ENCODE peak calls at places on chromosomes 13 and 19, in six cellular contexts. J is left ventricle myocardium superior; B is aorta; D is naive thymus-derived CD8-positive, alpha-beta T cell; I is M059J; K is heart right ventricle. X is an unnamed sample.
A peak's percentile ranks its signal among the peaks of the same experiment; 100 is the strongest.

GRCh38 chr19:10461047-10461949 is 41.0 kb downstream of the PDE4A start:
- DNase-seq in I (peak; percentile 88), J (peak; percentile 94), D (peak; percentile 82), B (peak; percentile 99), K (peak; percentile 93), X (peak; percentile 84)

GRCh38 chr19:18895038-18895827 is 725 bp downstream of the CERS1 start:
- DNase-seq in J (peak; percentile 56), B (no peak), I (peak; percentile 70), K (no peak), D (no peak), X (no peak)

GRCh38 chr13:80871481-80871880 is 530.6 kb upstream of the SPRY2 start:
- DNase-seq in K (no peak), I (no peak), B (no peak), D (no peak), J (no peak), X (no peak)

GRCh38 chr19:48415395-48415794 is 21.9 kb downstream of the GRIN2D start:
- DNase-seq in B (peak; percentile 91), I (peak; percentile 48), K (peak; percentile 76), J (peak; percentile 82), D (peak; percentile 58), X (peak; percentile 63)

GRCh38 chr19:3803114-3803888 is 17.1 kb upstream of the MATK start:
- DNase-seq in B (no peak), J (no peak), I (no peak), K (no peak), D (no peak), X (no peak)

GRCh38 chr19:5339950-5340636 is 519 bp downstream of the PTPRS start:
- DNase-seq in B (no peak), K (no peak), J (peak; percentile 43), I (peak; percentile 20), D (peak; percentile 24), X (no peak)

GRCh38 chr19:50759886-50760285 is 10.4 kb upstream of the GPR32 start:
- DNase-seq in D (no peak), J (no peak), I (no peak), K (no peak), B (no peak), X (no peak)

GRCh38 chr19:10815969-10816635 is 19.9 kb downstream of the TMED1 start:
- DNase-seq in I (no peak), K (no peak), D (no peak), B (no peak), J (no peak), X (no peak)

GRCh38 chr13:107866666-107867623 is 348.4 kb downstream of the LIG4 start:
- DNase-seq in D (no peak), B (no peak), K (no peak), J (no peak), I (no peak), X (no peak)

GRCh38 chr19:35206379-35206778 is 22.2 kb downstream of the FAM187B start:
- DNase-seq in J (no peak), I (no peak), B (no peak), D (peak; percentile 64), K (no peak), X (peak; percentile 44)

GRCh38 chr13:91347996-91348905 is 764 bp downstream of the MIR17HG start:
- DNase-seq in K (peak; percentile 32), I (peak; percentile 11), J (peak; percentile 70), D (peak; percentile 72), B (peak; percentile 87), X (peak; percentile 64)

GRCh38 chr19:51637362-51637978 is 7.3 kb upstream of the SIGLEC5 start:
- DNase-seq in K (no peak), J (no peak), D (no peak), I (peak; percentile 13), B (no peak), X (no peak)

GRCh38 chr19:18712981-18713380 is 29.5 kb downstream of the CRTC1 start:
- DNase-seq in K (no peak), J (no peak), B (no peak), D (no peak), I (no peak), X (no peak)

GRCh38 chr19:42079886-42080763 is 4.2 kb downstream of the ZNF574 start:
- DNase-seq in D (no peak), B (no peak), I (no peak), J (no peak), K (no peak), X (no peak)

GRCh38 chr19:13961826-13962737 is 9.8 kb downstream of the DCAF15 start:
- DNase-seq in J (no peak), B (peak; percentile 79), D (no peak), K (no peak), I (no peak), X (no peak)

GRCh38 chr19:38248421-38248820 is 7.8 kb downstream of the PPP1R14A start:
- DNase-seq in J (no peak), K (no peak), D (no peak), I (no peak), B (no peak), X (no peak)

GRCh38 chr19:3585301-3586123 is at the start of gene GIPC3:
- DNase-seq in I (no peak), J (no peak), K (no peak), B (no peak), D (no peak), X (no peak)

GRCh38 chr19:1568320-1569019 is at the start of gene MEX3D:
- DNase-seq in I (peak; percentile 66), D (peak; percentile 74), J (peak; percentile 91), K (peak; percentile 74), B (peak; percentile 91), X (peak; percentile 75)

GRCh38 chr13:101955764-101956163 is 446.1 kb downstream of the FGF14 start:
- DNase-seq in B (no peak), I (no peak), D (no peak), J (no peak), K (no peak), X (no peak)

GRCh38 chr13:66427330-66427990 is 802.7 kb downstream of the PCDH9 start:
- DNase-seq in D (no peak), B (no peak), J (no peak), K (no peak), I (no peak), X (no peak)

GRCh38 chr19:37718357-37718756 is 1.2 kb downstream of the ZNF607 start:
- DNase-seq in I (no peak), B (no peak), J (no peak), K (no peak), D (no peak), X (no peak)

GRCh38 chr13:72403396-72404010 is 323.9 kb downstream of the MZT1 start:
- DNase-seq in B (no peak), D (no peak), I (peak; percentile 8), J (no peak), K (no peak), X (no peak)

GRCh38 chr13:33289966-33290365 is 4.4 kb upstream of the STARD13 start:
- DNase-seq in D (no peak), B (no peak), I (no peak), J (no peak), K (no peak), X (no peak)

GRCh38 chr13:43300817-43301216 is 277.4 kb downstream of the DNAJC15 start:
- DNase-seq in I (no peak), B (no peak), J (no peak), D (no peak), K (no peak), X (no peak)

GRCh38 chr19:29269641-29270040 is 56.7 kb upstream of the UQCRFS1 start:
- DNase-seq in K (no peak), D (no peak), J (no peak), I (no peak), B (no peak), X (no peak)

GRCh38 chr19:17021793-17022590 is 4.6 kb downstream of the CPAMD8 start:
- DNase-seq in I (peak; percentile 43), K (no peak), B (no peak), D (no peak), J (no peak), X (no peak)

GRCh38 chr19:584240-585001 is 5.3 kb upstream of the HCN2 start:
- DNase-seq in I (peak; percentile 20), D (peak; percentile 74), K (peak; percentile 50), J (peak; percentile 79), B (peak; percentile 83), X (peak; percentile 50)

GRCh38 chr19:47476438-47476972 is 4.8 kb upstream of the SLC8A2 start:
- DNase-seq in K (no peak), I (no peak), J (no peak), B (no peak), D (no peak), X (no peak)

GRCh38 chr19:14218615-14219330 is 12.8 kb upstream of the ADGRL1 start:
- DNase-seq in K (no peak), I (no peak), B (no peak), J (no peak), D (no peak), X (no peak)

GRCh38 chr13:79589605-79590511 is 108.9 kb downstream of the NDFIP2 start:
- DNase-seq in B (no peak), J (no peak), I (peak; percentile 42), K (no peak), D (no peak), X (no peak)

GRCh38 chr13:113033498-113033897 is 64.5 kb downstream of the MCF2L start:
- DNase-seq in J (no peak), I (no peak), K (no peak), D (no peak), B (no peak), X (no peak)

GRCh38 chr13:94079876-94080275 is 399.6 kb downstream of the DCT start:
- DNase-seq in I (no peak), K (no peak), J (no peak), D (no peak), B (no peak), X (no peak)

GRCh38 chr13:71240906-71241305 is 626.1 kb downstream of the DACH1 start:
- DNase-seq in J (no peak), I (no peak), D (no peak), K (no peak), B (no peak), X (no peak)

GRCh38 chr19:1395194-1396018 is 5.9 kb downstream of the GAMT start:
- DNase-seq in J (peak; percentile 54), I (peak; percentile 34), D (no peak), B (peak; percentile 73), K (no peak), X (no peak)

GRCh38 chr13:27280009-27280646 is 9.5 kb downstream of the RASL11A start:
- DNase-seq in D (no peak), B (no peak), K (no peak), J (no peak), I (peak; percentile 98), X (no peak)

GRCh38 chr19:17611462-17612244 is 56.2 kb downstream of the COLGALT1 start:
- DNase-seq in I (no peak), D (no peak), B (no peak), K (no peak), J (no peak), X (no peak)

GRCh38 chr19:35278578-35279284 is 3.6 kb upstream of the HAMP start:
- DNase-seq in B (no peak), K (no peak), J (no peak), I (no peak), D (no peak), X (no peak)

X was measured in effector CD8-positive, alpha-beta T cell.